ENCODE peak calls at places on chromosomes 12 and 14, in five cellular contexts. H is kidney epithelial cell, S is adrenal gland, F is fibroblast of pulmonary artery, D is endothelial cell. W is an unnamed sample.

GRCh38 chr14:63343878-63344277 is 25.1 kb upstream of the GPHB5 start:
- DNase-seq in H (no peak), S (no peak), F (peak), D (no peak), W (no peak)

GRCh38 chr14:44963775-44964380 is 1.9 kb downstream of the TOGARAM1 start:
- DNase-seq in S (peak), D (no peak), F (peak), H (no peak), W (no peak)

GRCh38 chr12:120737557-120738251 is 12.1 kb downstream of the ACADS start:
- DNase-seq in S (no peak), H (no peak), F (no peak), D (peak), W (no peak)

GRCh38 chr12:26871985-26872384 is 39.0 kb upstream of the ITPR2 start:
- DNase-seq in F (no peak), H (no peak), D (no peak), S (no peak), W (no peak)

GRCh38 chr12:47102845-47103666 is 23.3 kb upstream of the AMIGO2 start:
- DNase-seq in F (peak), S (peak), H (no peak), D (no peak), W (no peak)

GRCh38 chr12:12557733-12558132 is 4.9 kb downstream of the DUSP16 start:
- DNase-seq in D (no peak), F (no peak), H (no peak), S (no peak), W (no peak)

GRCh38 chr12:91988076-91988475 is 157.6 kb downstream of the BTG1 start:
- DNase-seq in S (peak), D (peak), F (peak), H (no peak), W (no peak)

GRCh38 chr14:98580131-98580678 is 691.8 kb downstream of the BCL11B start:
- DNase-seq in S (no peak), H (no peak), F (no peak), D (peak), W (no peak)

GRCh38 chr12:114662512-114663177 is 21.3 kb downstream of the TBX3 start:
- DNase-seq in F (peak), H (peak), S (peak), D (peak), W (peak)

GRCh38 chr14:51304956-51305355 is 64.9 kb downstream of the TMX1 start:
- DNase-seq in S (no peak), H (peak), F (peak), D (no peak), W (no peak)

GRCh38 chr14:61477845-61478438 is 156.6 kb downstream of the PRKCH start:
- DNase-seq in F (peak), D (no peak), S (peak), H (no peak), W (no peak)

GRCh38 chr12:159131-159782 is 54.7 kb downstream of the SLC6A12 start:
- DNase-seq in D (no peak), F (no peak), S (no peak), H (no peak), W (no peak)

GRCh38 chr14:96049932-96050331 is 10.8 kb downstream of the C14orf132 start:
- DNase-seq in H (no peak), D (no peak), S (no peak), F (no peak), W (no peak)

GRCh38 chr12:67943295-67943892 is 45.9 kb upstream of the IFNG-AS1 start:
- DNase-seq in S (peak), F (peak), D (peak), H (no peak), W (peak)

GRCh38 chr12:30450872-30451271 is 244.8 kb downstream of the IPO8 start:
- DNase-seq in H (no peak), D (no peak), S (no peak), F (peak), W (no peak)

GRCh38 chr12:108306014-108306501 is 33.1 kb downstream of the CMKLR1 start:
- DNase-seq in S (peak), H (peak), D (no peak), F (peak), W (no peak)

GRCh38 chr12:1796515-1797010 is 23.8 kb upstream of the LRTM2 start:
- DNase-seq in S (peak), D (no peak), H (no peak), F (no peak), W (peak)

GRCh38 chr14:59422069-59422881 is 42.9 kb downstream of the GPR135 start:
- DNase-seq in F (peak), H (no peak), D (no peak), S (no peak), W (no peak)

GRCh38 chr12:2540535-2540941 is 254.2 kb upstream of the FKBP4 start:
- DNase-seq in F (no peak), H (no peak), S (peak), D (no peak), W (no peak)

GRCh38 chr14:56532546-56532945 is 47.1 kb upstream of the TMEM260 start:
- DNase-seq in F (no peak), S (no peak), H (no peak), D (no peak), W (no peak)

GRCh38 chr14:101849640-101850039 is 88.1 kb downstream of the PPP2R5C start:
- DNase-seq in F (no peak), D (no peak), S (no peak), H (no peak), W (no peak)

GRCh38 chr12:68067762-68068376 is 78.6 kb downstream of the IFNG-AS1 start:
- DNase-seq in F (peak), S (no peak), H (no peak), D (no peak), W (no peak)

GRCh38 chr14:24279301-24280186 is 8.1 kb upstream of the RABGGTA start:
- DNase-seq in S (no peak), F (no peak), H (no peak), D (no peak), W (no peak)

DNA sequence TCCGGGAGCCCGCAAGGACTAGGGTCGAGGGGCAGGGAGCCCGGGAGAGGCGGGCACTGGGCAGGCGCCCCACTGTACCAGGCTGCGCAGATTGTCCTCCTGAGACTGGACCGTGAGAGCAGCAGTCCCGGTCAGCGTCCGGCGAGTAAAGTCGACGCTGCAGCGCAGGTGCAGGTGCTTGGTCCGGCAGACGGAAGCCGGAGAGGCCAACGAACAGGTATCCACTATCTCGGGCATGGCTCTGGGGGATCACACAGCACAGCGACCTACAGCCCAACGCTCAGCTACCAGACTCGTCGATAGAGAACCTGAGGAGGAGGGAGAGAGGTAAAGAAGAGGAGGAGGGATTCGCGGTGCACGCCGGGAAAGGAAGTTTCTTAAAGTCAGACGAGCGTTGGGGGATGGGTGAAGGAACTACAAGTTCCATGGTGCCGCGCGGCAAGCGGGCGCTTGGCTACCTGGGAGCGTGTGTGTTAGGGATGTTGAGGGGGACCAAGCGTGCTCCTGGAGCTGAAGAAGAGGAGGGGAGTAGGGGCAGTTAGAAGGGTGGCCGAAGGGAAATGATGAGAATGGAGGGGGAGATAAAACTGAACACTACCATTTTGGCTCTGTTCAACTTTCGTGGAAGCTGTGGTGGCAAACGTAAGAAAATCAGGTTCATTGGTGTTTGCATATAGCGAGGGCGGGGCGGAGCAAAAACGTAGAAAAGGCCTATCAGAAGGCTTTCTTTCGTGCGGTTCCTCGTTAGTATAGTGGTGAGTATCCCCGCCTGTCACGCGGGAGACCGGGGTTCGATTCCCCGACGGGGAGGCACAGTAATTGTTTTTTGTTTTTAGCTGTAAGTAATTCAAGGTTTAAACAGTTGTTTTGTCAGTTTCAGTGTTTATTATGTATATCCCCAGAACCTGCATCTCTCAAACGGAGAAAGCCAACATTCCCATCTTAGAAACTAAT is at the start of gene LTA4H:
- DNase-seq in H (peak), S (peak), D (peak), F (peak), W (peak)
- TF ChIP-seq CTCF in H (no peak), S (no peak), D (no peak), F (no peak), W (no peak)

DNA sequence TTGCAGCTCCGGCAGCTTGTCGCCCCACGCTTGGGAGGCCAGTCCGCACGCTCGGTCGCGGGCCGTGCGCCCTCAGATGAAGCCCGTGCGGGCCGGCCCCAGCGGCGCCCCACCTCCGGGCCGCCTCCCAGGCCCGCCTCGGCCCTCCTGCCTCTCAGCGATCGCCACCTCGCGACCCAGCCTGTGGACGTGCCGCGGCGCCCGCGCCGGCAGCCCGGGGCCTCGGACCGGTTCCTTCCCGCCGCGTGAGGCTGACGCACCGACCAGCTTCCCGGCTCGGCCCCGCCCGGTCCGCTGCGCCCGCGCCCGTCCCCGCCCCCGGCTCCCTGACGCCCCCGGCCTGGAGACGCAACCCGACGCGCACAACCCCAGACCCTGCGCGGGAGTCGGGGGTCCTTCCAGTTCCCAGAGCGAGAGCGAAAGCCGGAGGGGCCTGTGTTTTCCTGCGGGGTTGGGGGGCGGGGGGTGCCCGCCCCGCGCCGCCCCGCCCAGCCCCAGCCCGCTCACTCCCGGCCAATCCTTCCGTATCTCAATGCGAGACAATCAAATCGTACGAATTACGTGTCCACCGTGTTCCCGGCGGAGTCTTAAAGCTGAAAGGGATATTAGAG is at the start of gene ERO1A:
- DNase-seq in S (peak), D (peak), F (peak), H (peak), W (peak)
- TF ChIP-seq CTCF in S (no peak), D (no peak), F (no peak), H (no peak), W (peak)

GRCh38 chr12:88052686-88053085 is 23.5 kb upstream of the C12orf50 start:
- DNase-seq in H (no peak), F (peak), S (no peak), D (peak), W (no peak)
- TF ChIP-seq CTCF in H (peak), F (peak), S (peak), D (no peak), W (peak)

DNA sequence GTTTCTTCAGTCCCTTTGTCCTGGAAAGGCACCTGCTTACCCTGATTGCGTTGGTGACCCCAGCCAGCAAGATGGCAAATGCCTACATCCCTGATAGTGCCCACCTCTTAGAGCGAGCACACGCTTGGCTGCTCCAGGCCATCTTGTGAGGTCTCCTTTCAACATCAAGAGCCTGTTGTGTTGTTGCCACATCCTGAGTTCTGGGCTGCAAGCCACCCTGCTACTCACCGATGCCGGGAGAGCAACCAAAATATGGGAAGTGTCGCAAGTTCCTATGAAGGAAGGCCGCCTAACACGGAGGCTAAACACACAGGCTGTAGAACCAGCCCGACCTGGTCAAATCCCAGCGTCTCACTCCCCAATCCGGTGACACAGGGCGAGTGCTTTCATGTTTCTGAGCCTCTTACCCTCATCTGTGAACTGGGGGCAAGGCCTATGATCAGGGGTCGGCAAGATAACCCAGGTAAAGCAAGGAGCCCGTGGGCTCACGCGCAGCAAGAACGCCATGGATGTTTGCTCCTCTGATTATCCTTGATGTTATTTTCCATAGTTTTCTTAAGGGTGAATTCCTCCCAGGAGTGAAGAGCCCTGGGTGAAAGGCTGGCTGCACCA is 98.4 kb downstream of the LGMN start:
- DNase-seq in H (no peak), D (no peak), S (peak), F (peak), W (no peak)
- TF ChIP-seq CTCF in H (no peak), D (no peak), S (no peak), F (no peak), W (no peak)

GRCh38 chr12:25023808-25024207 is 74.9 kb upstream of the BCAT1 start:
- DNase-seq in F (no peak), D (no peak), H (no peak), S (no peak), W (no peak)
- TF ChIP-seq CTCF in F (no peak), D (no peak), H (no peak), S (no peak), W (no peak)

DNA sequence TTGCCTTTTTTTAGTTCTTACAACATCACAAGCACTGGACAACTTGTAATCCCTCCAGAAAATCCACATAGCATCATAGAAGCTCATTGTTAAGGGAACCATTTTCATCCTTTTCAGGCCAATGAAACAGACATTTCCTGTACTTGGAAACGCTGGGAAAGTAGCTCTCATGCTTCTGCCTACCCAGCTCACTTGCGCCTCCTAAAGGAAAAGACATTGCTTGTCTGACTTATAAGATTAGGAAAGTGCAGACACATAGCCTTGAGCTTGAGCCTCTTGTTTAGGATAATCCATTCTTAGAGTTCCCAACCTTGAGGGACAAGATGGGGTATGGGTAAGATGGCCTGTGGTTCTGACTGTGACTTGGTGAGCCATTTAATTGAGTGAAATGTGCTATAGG is 589.5 kb downstream of the NOVA1 start:
- DNase-seq in F (peak), H (no peak), S (no peak), D (peak), W (no peak)
- TF ChIP-seq CTCF in F (peak), H (peak), S (no peak), D (peak), W (no peak)

DNA sequence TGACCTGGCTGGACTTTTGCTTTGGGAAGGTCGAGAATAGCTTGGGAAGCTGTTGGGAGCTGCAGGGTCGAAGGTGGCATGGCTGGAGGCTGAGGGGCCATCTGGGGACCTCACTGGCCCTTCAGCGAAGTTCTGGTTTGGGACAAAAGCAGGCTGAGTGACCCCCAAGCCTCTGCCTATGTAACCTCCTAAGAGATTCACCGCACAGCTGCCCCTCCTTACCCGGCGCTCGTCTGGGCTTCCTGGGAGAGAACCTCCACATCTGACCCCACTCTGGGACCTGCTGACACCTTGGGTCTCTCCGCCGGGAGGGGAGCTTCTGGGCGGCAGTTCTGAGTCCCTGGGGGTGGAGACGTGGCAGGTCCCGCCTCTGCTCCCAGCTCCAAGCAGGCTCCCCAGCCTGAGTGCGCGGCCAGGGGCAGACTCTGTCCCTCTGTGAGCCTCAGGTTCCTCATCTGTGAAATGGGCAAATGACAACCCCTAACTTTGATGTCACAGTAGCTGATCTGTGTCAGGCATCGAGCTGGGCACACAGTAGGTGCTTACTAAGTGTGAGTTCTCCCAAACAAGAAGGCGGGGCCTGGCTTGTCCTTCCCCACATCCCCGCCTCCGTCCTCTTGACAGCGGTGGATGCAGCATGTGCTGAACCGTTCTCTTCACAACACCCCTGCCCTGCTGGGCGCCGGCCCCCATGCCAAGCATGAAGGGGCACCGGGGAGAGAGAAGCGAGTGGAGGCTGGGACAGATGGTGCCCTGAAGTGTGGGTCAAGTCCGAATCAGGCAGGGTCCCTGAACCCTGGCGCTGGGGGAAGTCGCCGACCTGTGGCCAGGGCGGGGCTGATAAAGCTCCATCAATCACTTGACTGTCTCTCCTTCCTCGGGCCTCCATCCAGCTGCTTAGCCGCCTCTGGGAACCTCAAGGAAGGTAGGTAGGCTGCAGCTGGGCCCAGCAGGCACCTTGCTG is 3.8 kb downstream of the EXOC3L4 start:
- DNase-seq in S (no peak), F (no peak), D (no peak), H (no peak), W (no peak)
- TF ChIP-seq CTCF in S (no peak), F (no peak), D (no peak), H (no peak), W (no peak)